ENCODE peak calls at places on chromosomes 4 and X, in four cellular contexts. W is tibial nerve, J is uterus, E is ovary. O is an unnamed sample. For H3K4me1, the result is how much of the 10 kb centered on the place peaks cover.

GRCh38 chr4:87268401-87268800 is 48.0 kb upstream of the KLHL8 start:
- DNase-seq in W (no peak), E (no peak), J (no peak), O (no peak)

GRCh38 chrX:67353651-67354370 is 190.0 kb upstream of the AR start:
- DNase-seq in W (no peak), E (no peak), J (no peak), O (no peak)

GRCh38 chrX:153459976-153460375 is 10.4 kb downstream of the HAUS7 start:
- DNase-seq in W (no peak), E (no peak), J (no peak), O (no peak)

GRCh38 chr4:74244049-74244448 is 64.2 kb upstream of the EPGN start:
- DNase-seq in E (no peak), J (no peak), W (no peak), O (no peak)

GRCh38 chr4:7324651-7325121 is 110.0 kb downstream of the PSAPL1 start:
- DNase-seq in W (no peak), J (no peak), E (peak), O (peak)

GRCh38 chr4:159855731-159856130 is 752.9 kb downstream of the RAPGEF2 start:
- DNase-seq in E (no peak), W (no peak), J (no peak), O (no peak)

GRCh38 chr4:54571293-54571723 is 86.4 kb upstream of the KIT start:
- DNase-seq in E (no peak), W (no peak), J (no peak), O (no peak)

GRCh38 chr4:72569719-72570235 is 756 bp upstream of the ADAMTS3 start:
- DNase-seq in J (peak), W (peak), E (no peak), O (no peak)

GRCh38 chr4:137909910-137910309 is 332.2 kb downstream of the SLC7A11 start:
- DNase-seq in J (peak), W (peak), E (no peak), O (no peak)

GRCh38 chrX:41045960-41046567 is 39.2 kb upstream of the USP9X start:
- DNase-seq in W (peak), J (peak), E (no peak), O (no peak)

GRCh38 chrX:14354541-14354940 is 174.8 kb upstream of the GLRA2 start:
- DNase-seq in J (no peak), E (no peak), W (no peak), O (no peak)

GRCh38 chrX:123713841-123714240 is 19.0 kb downstream of the THOC2 start:
- DNase-seq in W (no peak), J (no peak), E (no peak), O (no peak)

GRCh38 chr4:87239821-87240220 is 19.4 kb upstream of the KLHL8 start:
- DNase-seq in J (no peak), E (no peak), W (no peak), O (no peak)

GRCh38 chr4:156295676-156296075 is 342.0 kb upstream of the CTSO start:
- DNase-seq in W (no peak), J (no peak), E (no peak), O (no peak)

GRCh38 chr4:6277935-6278800 is 8.5 kb downstream of the WFS1 start:
- DNase-seq in J (no peak), W (no peak), E (no peak), O (no peak)

GRCh38 chr4:42750831-42751230 is 93.9 kb upstream of the ATP8A1 start:
- DNase-seq in W (no peak), E (no peak), J (no peak), O (no peak)

GRCh38 chr4:71184195-71184781 is 154.5 kb upstream of the SLC4A4 start:
- DNase-seq in E (no peak), W (peak), J (peak), O (no peak)

GRCh38 chrX:55056820-55057690 is 17.8 kb upstream of the PAGE2B start:
- DNase-seq in J (no peak), W (no peak), E (no peak), O (no peak)

GRCh38 chr4:71593306-71593705 is 190.6 kb downstream of the GC start:
- DNase-seq in J (no peak), E (no peak), W (no peak), O (no peak)

GRCh38 chr4:53786632-53787031 is 195.3 kb upstream of the LNX1 start:
- DNase-seq in E (no peak), W (no peak), J (peak), O (no peak)

GRCh38 chr4:169765845-169766244 is 8.1 kb upstream of the HPF1 start:
- DNase-seq in E (no peak), W (no peak), J (no peak), O (no peak)

GRCh38 chrX:38206036-38206435 is 14.6 kb downstream of the SRPX start:
- DNase-seq in E (no peak), J (no peak), W (no peak), O (no peak)

GRCh38 chr4:140876597-140877364 is 120.6 kb upstream of the TBC1D9 start:
- DNase-seq in J (no peak), E (no peak), W (no peak), O (no peak)

GRCh38 chr4:128811571-128812359 is 2.3 kb downstream of the JADE1 start:
- DNase-seq in W (peak), E (peak), J (peak), O (peak)

GRCh38 chrX:41333744-41333993 is 293 bp upstream of the DDX3X start:
- DNase-seq in E (peak), W (peak), J (peak), O (no peak)

GRCh38 chr4:175678451-175678850 is 133.6 kb downstream of the GPM6A start:
- DNase-seq in W (no peak), J (no peak), E (no peak), O (no peak)

GRCh38 chrX:281166-281999 is at the start of gene PLCXD1:
- DNase-seq in W (peak), J (no peak), E (peak), O (peak)

GRCh38 chrX:114127411-114128025 is 456.4 kb upstream of the HTR2C start:
- DNase-seq in E (no peak), J (no peak), W (no peak), O (no peak)

GRCh38 chrX:34875204-34875603 is 67.4 kb upstream of the FAM47B start:
- DNase-seq in W (no peak), J (no peak), E (no peak), O (no peak)

GRCh38 chr4:3065551-3065950 is 8.8 kb downstream of the HTT-AS start:
- DNase-seq in J (no peak), W (no peak), E (no peak), O (peak)

GRCh38 chr4:171785392-171785791 is 27.8 kb upstream of the GALNTL6 start:
- DNase-seq in E (no peak), W (no peak), J (no peak), O (no peak)

GRCh38 chr4:4259484-4260100 is 11.6 kb upstream of the TMEM128 start:
- DNase-seq in J (no peak), E (no peak), W (no peak), O (no peak)

GRCh38 chr4:94489075-94489474 is 37.3 kb downstream of the PDLIM5 start:
- DNase-seq in J (no peak), W (no peak), E (no peak), O (no peak)

GRCh38 chr4:8639021-8639420 is 46.5 kb downstream of the CPZ start:
- DNase-seq in W (no peak), E (no peak), J (no peak), O (peak)

GRCh38 chrX:25006586-25007058 is 9.1 kb downstream of the ARX start:
- DNase-seq in J (no peak), E (no peak), W (no peak), O (no peak)
- H3K4me3 ChIP-seq in J (no peak), E (peak), W (no peak), O (no peak)

DNA sequence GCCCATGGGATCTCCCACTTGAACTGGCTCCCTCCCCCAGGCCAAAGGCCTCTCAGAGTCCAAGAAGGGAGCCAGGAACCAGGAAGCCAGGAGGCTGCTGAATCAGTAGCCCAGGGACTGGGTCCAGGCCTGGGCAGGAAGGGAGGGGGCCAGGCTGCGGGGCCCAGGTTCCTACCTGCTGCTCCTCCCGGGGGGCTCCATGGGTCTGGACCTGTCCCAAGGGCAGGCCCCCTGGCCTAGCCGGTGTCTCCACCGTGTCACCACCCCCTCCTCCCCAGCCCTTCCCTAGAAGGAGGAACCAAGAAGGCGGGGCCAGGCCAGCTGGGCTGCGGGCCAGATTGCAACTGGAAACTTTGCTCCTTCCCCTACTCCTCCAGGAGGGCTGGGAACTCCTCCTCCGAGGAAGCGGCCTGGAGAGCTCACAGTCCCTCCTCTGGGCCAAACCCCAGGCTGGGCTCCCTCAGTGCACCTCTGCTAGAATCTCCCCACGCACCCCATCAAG is at the start of gene IQSEC2:
- DNase-seq in W (peak), J (peak), E (peak), O (peak)
- TF ChIP-seq POLR2A in W (peak), J (peak), E (peak), O (no peak)

DNA sequence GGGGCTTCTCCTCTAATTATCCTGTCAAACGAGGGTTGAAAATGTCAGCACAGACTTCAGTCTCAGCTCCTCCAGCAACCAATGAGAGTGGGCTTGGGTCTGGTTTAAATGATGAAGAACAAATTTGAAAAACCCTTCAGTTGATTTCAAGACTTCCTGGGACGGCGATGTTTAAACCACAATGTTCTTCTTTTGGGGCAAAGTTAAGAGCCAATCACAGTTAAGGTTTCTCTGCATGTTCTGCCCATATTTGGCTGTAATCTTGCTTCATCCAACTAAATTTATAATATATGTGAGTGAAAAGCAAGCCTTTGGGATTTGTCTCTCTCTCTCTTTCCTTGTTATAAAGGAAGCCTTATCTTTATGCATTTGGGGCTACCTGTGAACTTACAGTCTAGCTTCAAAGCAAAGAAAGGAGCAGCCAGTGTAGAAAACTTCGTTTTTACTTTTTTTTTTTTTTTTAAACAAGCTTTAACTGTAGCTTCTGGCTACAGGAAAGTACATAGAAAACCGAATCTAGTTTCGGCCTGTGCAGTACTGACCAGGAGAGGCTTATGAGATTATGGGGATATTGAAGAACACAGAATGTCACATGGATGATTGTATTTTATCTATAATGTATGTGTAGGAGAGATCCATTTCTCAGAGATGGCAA is 46.8 kb upstream of the FAM9C start:
- DNase-seq in W (no peak), E (no peak), J (no peak), O (no peak)
- H3K4me1 ChIP-seq in W (under half), E (under half), J (under half), O (half or more)

GRCh38 chr4:153483432-153484418 is 17.6 kb downstream of the TMEM131L start:
- DNase-seq in E (no peak), W (no peak), J (no peak), O (no peak)
- H3K4me3 ChIP-seq in E (peak), W (no peak), J (no peak), O (peak)

GRCh38 chrX:57367649-57368048 is 81.1 kb downstream of the FAAH2 start:
- DNase-seq in E (no peak), J (no peak), W (peak), O (no peak)

GRCh38 chrX:57366430-57366829 is 79.9 kb downstream of the FAAH2 start:
- DNase-seq in E (no peak), W (no peak), J (no peak), O (no peak)

GRCh38 chrX:57368158-57368557 is 81.7 kb downstream of the FAAH2 start:
- DNase-seq in E (no peak), W (no peak), J (no peak), O (peak)

DNA sequence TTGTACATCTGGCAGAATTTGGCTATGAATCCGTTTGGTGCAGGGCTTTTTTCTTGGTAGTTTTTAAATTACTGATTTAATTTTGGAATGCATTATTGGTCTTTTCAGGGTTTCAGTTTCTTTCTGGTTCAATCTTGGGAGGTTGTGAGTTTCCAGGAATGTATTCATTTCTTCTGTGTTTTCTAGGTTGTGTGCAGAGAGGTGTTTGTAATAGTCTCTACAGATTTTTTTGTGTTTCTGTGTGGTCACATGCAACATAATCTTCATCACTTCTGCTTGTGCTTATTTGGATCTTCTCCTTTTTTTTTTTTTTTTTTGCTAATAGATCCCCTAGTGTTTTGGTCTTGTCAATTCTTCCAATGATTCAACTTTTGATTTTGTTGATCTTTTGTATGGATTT is 77.6 kb downstream of the FAAH2 start:
- DNase-seq in E (no peak), J (no peak), W (no peak), O (no peak)
- TF ChIP-seq POLR2A in E (no peak), J (no peak), W (no peak), O (no peak)

GRCh38 chr4:37995299-37995821 is 35.2 kb downstream of the PTTG2 start:
- DNase-seq in E (no peak), J (no peak), W (no peak), O (no peak)

GRCh38 chr4:37993806-37994205 is 33.6 kb downstream of the PTTG2 start:
- DNase-seq in J (no peak), W (no peak), E (no peak), O (no peak)

GRCh38 chr4:37995981-37996770 is 36.0 kb downstream of the PTTG2 start:
- DNase-seq in W (no peak), J (no peak), E (no peak), O (no peak)

GRCh38 chr4:37991623-37992410 is 31.6 kb downstream of the PTTG2 start:
- DNase-seq in E (no peak), W (no peak), J (no peak), O (no peak)

DNA sequence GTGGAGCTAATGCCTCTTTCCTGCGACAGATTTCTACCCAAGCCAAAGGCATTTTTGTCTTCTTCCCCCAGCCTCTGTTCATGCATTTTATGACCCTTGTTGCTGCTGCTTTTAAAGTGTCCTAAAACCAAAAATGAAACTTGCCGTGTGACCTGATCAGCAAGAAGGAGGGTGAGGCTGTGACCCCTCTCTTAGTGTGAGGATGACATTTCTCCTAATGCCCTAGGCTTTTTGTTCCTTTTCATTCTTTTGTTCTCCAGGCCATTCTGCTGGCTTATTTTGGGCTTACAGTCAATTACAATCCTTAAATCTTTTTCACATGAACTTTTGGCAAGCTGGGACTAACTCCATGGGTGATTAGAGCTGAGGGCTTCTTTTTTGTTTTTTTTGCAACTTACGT is 34.4 kb downstream of the PTTG2 start:
- DNase-seq in E (no peak), W (no peak), J (no peak), O (no peak)
- H3K4me1 ChIP-seq in E (under half), W (under half), J (under half), O (half or more)

GRCh38 chr4:24793219-24794005 is 2.0 kb upstream of the SOD3 start:
- DNase-seq in J (no peak), E (no peak), W (no peak), O (no peak)
- H3K4me3 ChIP-seq in J (no peak), E (no peak), W (no peak), O (no peak)

GRCh38 chr4:183905081-183905592 is at the start of gene STOX2:
- DNase-seq in J (peak), E (peak), W (peak), O (peak)
- TF ChIP-seq POLR2A in J (no peak), E (no peak), W (peak), O (no peak)

GRCh38 chr4:113290666-113291065 is 241.2 kb downstream of the ANK2 start:
- DNase-seq in W (no peak), J (no peak), E (no peak), O (no peak)

GRCh38 chr4:113292371-113293042 is 243.1 kb downstream of the ANK2 start:
- DNase-seq in J (peak), W (no peak), E (peak), O (no peak)

GRCh38 chr4:113294910-113295309 is 245.5 kb downstream of the ANK2 start:
- DNase-seq in W (no peak), E (no peak), J (no peak), O (no peak)

GRCh38 chr4:113293043-113293560 is 243.6 kb downstream of the ANK2 start:
- DNase-seq in W (no peak), J (no peak), E (peak), O (no peak)

DNA sequence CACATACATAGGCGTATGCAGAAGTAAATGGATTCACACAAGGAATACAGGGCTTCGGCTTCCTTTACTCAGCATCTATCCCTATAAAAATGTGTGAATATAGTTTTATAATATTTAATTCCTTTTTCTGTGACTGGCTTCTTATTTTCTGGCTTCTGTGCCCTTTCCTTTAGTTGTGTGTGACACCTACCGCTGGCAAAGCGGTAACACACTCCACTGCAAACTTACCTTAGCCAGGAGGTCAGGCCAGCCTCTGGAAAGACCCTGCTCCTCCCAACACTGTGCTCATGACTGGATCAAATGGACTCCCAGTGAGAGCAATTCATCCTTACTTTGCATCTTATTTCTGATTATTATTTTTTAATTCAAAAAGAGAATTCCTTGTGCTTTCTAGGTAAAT is 244.2 kb downstream of the ANK2 start:
- DNase-seq in J (no peak), W (no peak), E (no peak), O (no peak)
- H3K4me1 ChIP-seq in J (under half), W (under half), E (under half), O (under half)